ENCODE peak calls at places on chromosome 15, in four cellular contexts. N is K562, E is HepG2, R is GM12878. O is an unnamed sample. For H3K36me3, the result is how much of the 10 kb centered on the place peaks cover.

GRCh38 chr15:98289747-98290146 is 329.2 kb downstream of the ARRDC4 start:
- DNase-seq in N (no peak), E (no peak), R (no peak), O (no peak)

GRCh38 chr15:74821790-74822158 is 4.7 kb upstream of the CPLX3 start:
- DNase-seq in N (no peak), E (no peak), R (no peak), O (no peak)

GRCh38 chr15:48020166-48020565 is 100.6 kb upstream of the SLC24A5 start:
- DNase-seq in N (no peak), E (no peak), R (peak), O (no peak)

GRCh38 chr15:94542391-94542790 is 311.0 kb downstream of the MCTP2 start:
- DNase-seq in N (no peak), E (no peak), R (no peak), O (no peak)

GRCh38 chr15:25178835-25179672 is 224.3 kb downstream of the SNRPN start:
- DNase-seq in N (no peak), E (no peak), R (no peak), O (no peak)

GRCh38 chr15:63764912-63765311 is 68.8 kb downstream of the HERC1 start:
- DNase-seq in N (no peak), E (no peak), R (no peak), O (no peak)

GRCh38 chr15:73944161-73945099 is 18.2 kb downstream of the LOXL1 start:
- DNase-seq in N (no peak), E (no peak), R (no peak), O (no peak)

GRCh38 chr15:65982941-65983340 is 113.7 kb downstream of the RAB11A start:
- DNase-seq in N (no peak), E (no peak), R (no peak), O (no peak)

GRCh38 chr15:63498815-63499549 is 5.4 kb upstream of the USP3 start:
- DNase-seq in N (no peak), E (no peak), R (no peak), O (no peak)

GRCh38 chr15:100681335-100681746 is 79.0 kb downstream of the ASB7 start:
- DNase-seq in N (no peak), E (no peak), R (no peak), O (no peak)

GRCh38 chr15:46413799-46414198 is 779.0 kb downstream of the SQOR start:
- DNase-seq in N (no peak), E (no peak), R (no peak), O (no peak)

GRCh38 chr15:89475688-89476087 is 20.7 kb downstream of the RHCG start:
- DNase-seq in N (no peak), E (no peak), R (no peak), O (no peak)

GRCh38 chr15:87777054-87777498 is 479.5 kb downstream of the NTRK3 start:
- DNase-seq in N (no peak), E (no peak), R (no peak), O (no peak)

GRCh38 chr15:92683511-92683834 is 27.9 kb upstream of the FAM174B start:
- DNase-seq in N (no peak), E (peak), R (no peak), O (peak)

GRCh38 chr15:88580532-88580931 is 34.1 kb upstream of the DET1 start:
- DNase-seq in N (no peak), E (no peak), R (no peak), O (peak)

GRCh38 chr15:85976986-85977385 is 102.7 kb upstream of the AGBL1 start:
- DNase-seq in N (no peak), E (no peak), R (no peak), O (no peak)

GRCh38 chr15:60130398-60130797 is 126.3 kb downstream of the FOXB1 start:
- DNase-seq in N (no peak), E (no peak), R (no peak), O (no peak)

GRCh38 chr15:68304611-68305337 is 27.2 kb downstream of the FEM1B start:
- DNase-seq in N (no peak), E (no peak), R (no peak), O (no peak)

GRCh38 chr15:68303560-68304436 is 26.3 kb downstream of the FEM1B start:
- DNase-seq in N (no peak), E (no peak), R (no peak), O (no peak)

GRCh38 chr15:68303134-68303533 is 25.6 kb downstream of the FEM1B start:
- DNase-seq in N (no peak), E (no peak), R (no peak), O (no peak)

GRCh38 chr15:68307131-68307928 is 29.8 kb downstream of the FEM1B start:
- DNase-seq in N (no peak), E (no peak), R (no peak), O (no peak)

GRCh38 chr15:68305420-68305871 is 27.9 kb downstream of the FEM1B start:
- DNase-seq in N (no peak), E (no peak), R (no peak), O (no peak)
- H3K36me3 ChIP-seq in N (under half), E (under half), R (under half), O (under half)

DNA sequence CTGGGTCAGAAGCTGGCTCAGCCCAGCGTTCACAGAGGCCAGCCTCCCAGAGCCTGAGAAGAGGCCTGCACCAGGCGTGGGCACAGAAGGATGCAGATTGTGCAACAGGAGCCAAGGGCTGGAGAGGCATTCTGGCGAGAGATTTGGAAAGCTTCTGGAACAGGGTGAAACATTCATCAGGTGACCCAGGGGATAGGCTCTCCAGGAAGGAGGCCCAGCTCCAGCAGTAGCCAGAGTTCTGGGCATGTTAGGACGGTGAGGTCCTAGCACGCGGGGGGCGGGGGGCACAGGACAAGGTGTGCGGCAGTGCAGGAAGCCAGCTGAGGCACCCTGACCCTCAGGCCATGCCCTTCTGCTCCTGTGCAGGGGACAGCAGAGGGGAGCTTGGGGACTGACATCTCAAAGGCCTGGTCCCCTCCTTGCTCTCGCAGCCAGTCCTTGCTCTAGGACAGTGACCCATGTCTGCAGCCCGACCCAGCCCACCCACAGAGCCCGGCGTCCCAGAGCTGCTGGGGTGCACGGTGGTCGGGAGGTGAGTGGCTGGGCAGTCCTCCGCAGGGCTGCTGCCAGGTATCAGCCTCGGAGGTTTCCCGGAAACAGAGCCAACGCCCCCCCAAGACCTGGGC is 111.7 kb upstream of the KLF13 start:
- DNase-seq in N (no peak), E (no peak), R (no peak), O (no peak)
- TF ChIP-seq MYC in N (no peak), E (no peak), R (no peak), O (no peak)

GRCh38 chr15:40468850-40469249 is 1.9 kb upstream of the CHST14 start:
- DNase-seq in N (no peak), E (no peak), R (no peak), O (no peak)

GRCh38 chr15:40464595-40465185 is 6.1 kb upstream of the CHST14 start:
- DNase-seq in N (no peak), E (no peak), R (no peak), O (no peak)

GRCh38 chr15:40466426-40467259 is 4.1 kb upstream of the CHST14 start:
- DNase-seq in N (no peak), E (no peak), R (no peak), O (no peak)

GRCh38 chr15:40465939-40466338 is 4.8 kb upstream of the CHST14 start:
- DNase-seq in N (no peak), E (no peak), R (no peak), O (no peak)

GRCh38 chr15:40467260-40467615 is 3.5 kb upstream of the CHST14 start:
- DNase-seq in N (no peak), E (no peak), R (no peak), O (no peak)
- H3K36me3 ChIP-seq in N (half or more), E (under half), R (under half), O (under half)

DNA sequence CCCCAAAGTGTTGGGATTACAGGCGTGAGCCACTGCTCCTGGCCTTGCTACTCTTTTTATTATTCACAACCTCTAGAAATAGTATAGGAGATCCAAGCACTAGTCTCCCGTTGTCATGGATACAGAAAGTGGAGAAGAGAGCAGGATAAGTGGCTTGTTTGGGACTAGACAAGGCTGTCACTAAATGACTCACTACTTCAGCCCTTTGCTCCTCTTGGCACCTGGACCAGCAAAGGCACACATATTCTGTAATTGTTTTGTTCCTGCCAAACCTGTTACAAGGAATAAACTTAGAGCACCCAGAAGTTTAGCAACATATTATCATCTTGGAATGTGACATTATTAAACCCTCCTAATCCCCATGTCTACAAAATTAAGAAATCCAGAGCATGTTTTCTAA is 427.2 kb upstream of the THBS1 start:
- DNase-seq in N (no peak), E (no peak), R (no peak), O (no peak)
- TF ChIP-seq MYC in N (no peak), E (no peak), R (no peak), O (no peak)

GRCh38 chr15:52139599-52140462 is 27.3 kb upstream of the BCL2L10 start:
- DNase-seq in N (peak), E (peak), R (peak), O (peak)

GRCh38 chr15:52134502-52135144 is 22.0 kb upstream of the BCL2L10 start:
- DNase-seq in N (no peak), E (peak), R (no peak), O (no peak)

GRCh38 chr15:52133510-52134220 is 21.1 kb upstream of the BCL2L10 start:
- DNase-seq in N (no peak), E (no peak), R (no peak), O (no peak)

GRCh38 chr15:52137432-52138357 is 25.1 kb upstream of the BCL2L10 start:
- DNase-seq in N (peak), E (peak), R (no peak), O (no peak)

GRCh38 chr15:52136471-52136993 is 24.0 kb upstream of the BCL2L10 start:
- DNase-seq in N (no peak), E (no peak), R (no peak), O (peak)
- H3K36me3 ChIP-seq in N (under half), E (under half), R (under half), O (under half)

O was measured in endothelial cell of umbilical vein.